ENCODE peak calls at places on chromosomes 5 and 9, in seven cellular contexts. J is K562, G is GM12892, H is HepG2, S is H1, M is GM12878, Q is SK-N-SH. B is an unnamed sample.

GRCh38 chr5:154355141-154355611 is 90.6 kb upstream of the SAP30L start:
- DNase-seq in J (peak; percentile 59), G (no peak), H (peak; percentile 58), S (no peak), M (no peak), Q (peak; percentile 29), B (no peak)

GRCh38 chr5:139725073-139725830 is 70.4 kb upstream of the PSD2 start:
- DNase-seq in J (no peak), G (no peak), H (peak; percentile 77), S (no peak), M (no peak), Q (peak; percentile 85), B (no peak)

GRCh38 chr5:51997500-51997899 is 614.3 kb downstream of the ISL1 start:
- DNase-seq in J (no peak), G (no peak), H (no peak), S (no peak), M (no peak), Q (no peak), B (no peak)

GRCh38 chr5:122077451-122078115 is 476 bp downstream of the LOX start:
- DNase-seq in J (no peak), G (peak; percentile 6), H (peak; percentile 13), S (peak; percentile 82), M (no peak), Q (peak; percentile 73), B (peak; percentile 14)

GRCh38 chr9:119283118-119283794 is 86.0 kb downstream of the BRINP1 start:
- DNase-seq in J (no peak), G (no peak), H (no peak), S (peak; percentile 64), M (no peak), Q (no peak), B (no peak)

GRCh38 chr5:170986598-170986997 is 124.8 kb downstream of the RANBP17 start:
- DNase-seq in J (no peak), G (no peak), H (no peak), S (no peak), M (no peak), Q (peak; percentile 10), B (no peak)

GRCh38 chr5:92207156-92207555 is 824.0 kb upstream of the ARRDC3 start:
- DNase-seq in J (no peak), G (no peak), H (no peak), S (no peak), M (no peak), Q (no peak), B (no peak)

GRCh38 chr9:134297581-134297980 is 28.7 kb upstream of the RXRA start:
- DNase-seq in J (no peak), G (no peak), H (no peak), S (no peak), M (no peak), Q (no peak), B (no peak)

GRCh38 chr5:19322716-19323485 is 665.1 kb downstream of the CDH18 start:
- DNase-seq in J (peak; percentile 19), G (no peak), H (no peak), S (no peak), M (no peak), Q (no peak), B (no peak)

GRCh38 chr9:109793196-109793595 is 13.2 kb downstream of the PALM2AKAP2 start:
- DNase-seq in J (no peak), G (no peak), H (no peak), S (no peak), M (no peak), Q (no peak), B (no peak)

DNA sequence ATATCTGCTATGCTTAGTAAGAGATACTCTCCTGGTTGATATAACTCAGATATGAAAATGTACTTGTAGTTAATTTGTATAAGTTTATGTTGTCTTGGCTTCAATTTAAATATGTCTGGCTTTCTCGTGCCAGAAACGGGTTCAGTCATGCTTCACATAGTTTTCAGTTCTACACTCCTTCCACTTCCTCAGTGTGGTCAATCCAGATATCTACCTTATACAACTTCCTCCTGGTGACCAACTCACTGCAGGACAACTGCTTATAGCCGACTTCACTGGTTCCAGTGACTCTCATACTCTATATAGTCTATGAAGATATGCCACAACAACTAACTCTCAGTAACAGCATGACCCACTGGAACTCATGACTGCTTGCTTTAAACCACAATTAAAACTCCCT is 690.4 kb downstream of the SLCO4C1 start:
- DNase-seq in J (no peak), G (no peak), H (no peak), S (no peak), M (no peak), Q (no peak), B (no peak)
- TF ChIP-seq TAF1 in J (no peak), G (no peak), H (no peak), S (no peak), M (no peak), Q (no peak), B (no peak)

GRCh38 chr5:157756122-157756521 is 12.6 kb downstream of the LSM11 start:
- DNase-seq in J (no peak), G (no peak), H (no peak), S (no peak), M (no peak), Q (no peak), B (no peak)
- TF ChIP-seq TAF1 in J (no peak), G (no peak), H (no peak), S (no peak), M (no peak), Q (no peak), B (no peak)

GRCh38 chr9:131394464-131395026 is 659 bp downstream of the PRRC2B start:
- DNase-seq in J (peak; percentile 76), G (peak; percentile 46), H (no peak), S (peak; percentile 59), M (no peak), Q (peak; percentile 79), B (peak; percentile 39)
- TF ChIP-seq TAF1 in J (no peak), G (no peak), H (no peak), S (peak; percentile 60), M (no peak), Q (peak; percentile 30), B (no peak)

DNA sequence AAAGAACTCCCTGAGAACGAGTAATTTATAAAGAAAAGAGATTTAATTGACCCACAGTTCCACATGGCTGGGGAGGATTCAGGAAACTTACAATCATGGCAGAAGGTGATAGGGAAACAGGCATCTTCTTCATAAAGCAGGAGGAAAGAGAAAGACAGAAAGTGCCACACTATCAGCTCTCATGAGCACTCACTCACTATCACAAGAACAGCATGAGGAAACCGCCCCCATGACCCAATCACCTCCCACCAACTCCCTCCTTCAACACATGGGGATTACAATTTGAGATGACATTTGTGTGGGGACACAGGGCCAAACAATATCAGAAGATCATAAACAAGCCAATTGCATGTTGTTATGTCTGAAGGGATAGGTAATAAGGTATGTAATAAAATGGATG is 935.9 kb upstream of the COX7C start:
- DNase-seq in J (peak; percentile 5), G (no peak), H (no peak), S (no peak), M (no peak), Q (no peak), B (no peak)
- TF ChIP-seq TAF1 in J (no peak), G (no peak), H (no peak), S (no peak), M (no peak), Q (no peak), B (no peak)

GRCh38 chr9:107969727-107970126 is 480.2 kb upstream of the KLF4 start:
- DNase-seq in J (no peak), G (no peak), H (no peak), S (no peak), M (no peak), Q (no peak), B (no peak)

GRCh38 chr9:107973451-107973850 is 483.9 kb upstream of the KLF4 start:
- DNase-seq in J (no peak), G (no peak), H (no peak), S (no peak), M (no peak), Q (no peak), B (no peak)

GRCh38 chr9:107969141-107969540 is 479.6 kb upstream of the KLF4 start:
- DNase-seq in J (no peak), G (no peak), H (no peak), S (no peak), M (no peak), Q (no peak), B (no peak)

GRCh38 chr9:107975426-107976010 is 485.9 kb upstream of the KLF4 start:
- DNase-seq in J (no peak), G (no peak), H (no peak), S (no peak), M (no peak), Q (no peak), B (no peak)

DNA sequence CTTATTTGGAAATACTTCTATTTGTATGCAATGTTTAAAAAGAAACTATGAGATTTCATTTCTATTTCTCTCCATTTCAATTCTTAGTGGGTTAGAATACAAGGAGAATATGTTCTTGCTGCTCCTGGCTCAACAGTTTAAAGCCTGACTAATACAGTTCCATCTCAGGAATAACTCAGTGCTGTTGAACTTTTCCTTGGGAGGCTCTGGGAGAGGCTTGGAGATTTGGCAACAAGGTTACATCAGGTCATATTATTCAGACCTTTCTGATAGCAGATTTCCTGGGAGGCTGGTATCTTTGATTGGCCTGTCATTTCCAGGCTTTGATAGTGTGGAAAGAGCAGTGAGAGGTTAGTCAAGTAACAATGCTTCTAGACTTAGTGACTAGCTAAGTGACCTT is 481.7 kb upstream of the KLF4 start:
- DNase-seq in J (no peak), G (no peak), H (no peak), S (no peak), M (no peak), Q (no peak), B (no peak)
- TF ChIP-seq TAF1 in J (no peak), G (no peak), H (no peak), S (no peak), M (no peak), Q (no peak), B (no peak)

GRCh38 chr9:105883847-105884246 is 189.5 kb downstream of the TMEM38B start:
- DNase-seq in J (no peak), G (no peak), H (no peak), S (no peak), M (peak; percentile 27), Q (no peak), B (peak; percentile 16)
- TF ChIP-seq TAF1 in J (no peak), G (no peak), H (no peak), S (no peak), M (no peak), Q (no peak), B (no peak)

GRCh38 chr9:89312154-89312616 is 1.2 kb downstream of the CKS2 start:
- DNase-seq in J (peak; percentile 18), G (no peak), H (no peak), S (no peak), M (no peak), Q (peak; percentile 21), B (no peak)
- TF ChIP-seq TAF1 in J (no peak), G (no peak), H (no peak), S (no peak), M (no peak), Q (no peak), B (no peak)

B was measured in GM12891.